ENCODE peak calls at places on chromosomes 6 and 20, in five cellular contexts. B is adrenal gland; E is choroid plexus epithelial cell; Q is CD4-positive, alpha-beta T cell; Z is WTC11. N is an unnamed sample.

GRCh38 chr6:166251196-166251595 is 57.0 kb downstream of the PRR18 start:
- DNase-seq in B (no peak), Q (no peak), E (no peak), Z (no peak), N (no peak)

GRCh38 chr6:133892444-133893323 is 3.8 kb downstream of the TCF21 start:
- DNase-seq in E (no peak), Z (peak; percentile 40), Q (no peak), B (no peak), N (peak; percentile 15)

GRCh38 chr20:31740208-31740607 is 1.1 kb downstream of the TPX2 start:
- DNase-seq in Q (no peak), B (no peak), E (peak; percentile 58), Z (no peak), N (peak; percentile 31)

GRCh38 chr6:53628354-53629119 is 37.0 kb downstream of the KLHL31 start:
- DNase-seq in Z (no peak), Q (no peak), B (no peak), E (no peak), N (no peak)

GRCh38 chr6:49151461-49151860 is 311.6 kb downstream of the MMUT start:
- DNase-seq in Q (no peak), Z (no peak), E (peak; percentile 53), B (no peak), N (no peak)

GRCh38 chr20:35187584-35188190 is 15.8 kb downstream of the PROCR start:
- DNase-seq in Z (no peak), Q (no peak), B (no peak), E (no peak), N (no peak)

GRCh38 chr6:24632573-24632972 is 13.4 kb downstream of the KIAA0319 start:
- DNase-seq in Z (no peak), B (no peak), E (no peak), Q (no peak), N (no peak)

GRCh38 chr20:17786221-17786718 is 86.5 kb downstream of the BANF2 start:
- DNase-seq in Z (no peak), B (no peak), E (peak; percentile 79), Q (no peak), N (no peak)

GRCh38 chr20:23179766-23180403 is 93.8 kb upstream of the CD93 start:
- DNase-seq in Q (no peak), E (peak; percentile 75), B (no peak), Z (no peak), N (no peak)

GRCh38 chr6:144659202-144659731 is 374.1 kb downstream of the UTRN start:
- DNase-seq in Q (no peak), B (peak; percentile 41), Z (peak; percentile 39), E (peak; percentile 94), N (no peak)

GRCh38 chr6:22141271-22141745 is 155.5 kb downstream of the PRL start:
- DNase-seq in Z (no peak), E (peak; percentile 20), Q (no peak), B (peak; percentile 53), N (no peak)

GRCh38 chr6:88741939-88742338 is 221.5 kb downstream of the RNGTT start:
- DNase-seq in Z (no peak), B (no peak), E (no peak), Q (no peak), N (no peak)

GRCh38 chr20:61753196-61753942 is 312.3 kb downstream of the TAF4 start:
- DNase-seq in B (no peak), Q (no peak), E (peak; percentile 70), Z (no peak), N (no peak)

GRCh38 chr6:3765415-3765814 is 13.9 kb upstream of the PXDC1 start:
- DNase-seq in Q (no peak), Z (no peak), B (no peak), E (no peak), N (no peak)

GRCh38 chr6:133184798-133185380 is 56.3 kb upstream of the EYA4 start:
- DNase-seq in E (peak; percentile 62), B (no peak), Z (no peak), Q (no peak), N (no peak)

GRCh38 chr20:40571625-40572024 is 117.4 kb downstream of the MAFB start:
- DNase-seq in B (peak; percentile 32), Z (no peak), E (no peak), Q (no peak), N (no peak)

GRCh38 chr6:137928286-137928685 is 61.2 kb downstream of the TNFAIP3 start:
- DNase-seq in E (no peak), Z (no peak), B (no peak), Q (no peak), N (no peak)

GRCh38 chr6:169445227-169445626 is 191.6 kb upstream of the THBS2 start:
- DNase-seq in Z (no peak), Q (no peak), B (no peak), E (no peak), N (no peak)

GRCh38 chr6:142333431-142333830 is 31.6 kb downstream of the ADGRG6 start:
- DNase-seq in Q (no peak), Z (no peak), E (no peak), B (no peak), N (no peak)

GRCh38 chr20:23440004-23440403 is 519 bp downstream of the CSTL1 start:
- DNase-seq in B (no peak), Z (no peak), E (no peak), Q (no peak), N (no peak)

GRCh38 chr6:151022492-151022891 is 157.0 kb downstream of the MTHFD1L start:
- DNase-seq in Z (no peak), Q (no peak), B (no peak), E (no peak), N (no peak)

GRCh38 chr6:84553527-84553926 is 210.9 kb downstream of the TBX18 start:
- DNase-seq in B (no peak), Q (no peak), Z (no peak), E (peak; percentile 62), N (no peak)

GRCh38 chr6:128118401-128118800 is 217.5 kb upstream of the THEMIS start:
- DNase-seq in E (peak; percentile 88), B (no peak), Q (no peak), Z (no peak), N (no peak)

GRCh38 chr6:47126647-47127339 is 84.7 kb upstream of the ADGRF1 start:
- DNase-seq in Z (no peak), E (peak; percentile 80), B (no peak), Q (no peak), N (no peak)

GRCh38 chr6:33075568-33076405 is at the start of gene HLA-DPB1:
- DNase-seq in Q (no peak), Z (no peak), B (no peak), E (peak; percentile 81), N (peak; percentile 88)

GRCh38 chr20:37537505-37537904 is 9.8 kb upstream of the BLCAP start:
- DNase-seq in E (no peak), Z (no peak), Q (no peak), B (no peak), N (no peak)

GRCh38 chr6:134830194-134830593 is 119.7 kb downstream of the ALDH8A1 start:
- DNase-seq in Z (no peak), E (peak; percentile 60), B (no peak), Q (no peak), N (no peak)

GRCh38 chr6:157099912-157100593 is 223.3 kb downstream of the TMEM242 start:
- DNase-seq in B (no peak), Q (peak; percentile 31), E (peak; percentile 37), Z (no peak), N (peak; percentile 63)

GRCh38 chr6:95519228-95520037 is 57.9 kb upstream of the MANEA start:
- DNase-seq in E (no peak), Q (no peak), B (no peak), Z (no peak), N (no peak)

GRCh38 chr6:118565317-118565960 is 17.3 kb downstream of the PLN start:
- DNase-seq in B (no peak), Z (no peak), E (peak; percentile 53), Q (no peak), N (peak; percentile 60)

GRCh38 chr6:90497411-90497810 is 89.5 kb downstream of the MAP3K7 start:
- DNase-seq in B (no peak), Q (no peak), E (no peak), Z (no peak), N (no peak)
- TF ChIP-seq CTCF in B (no peak), Q (no peak), E (no peak), Z (no peak), N (no peak)

DNA sequence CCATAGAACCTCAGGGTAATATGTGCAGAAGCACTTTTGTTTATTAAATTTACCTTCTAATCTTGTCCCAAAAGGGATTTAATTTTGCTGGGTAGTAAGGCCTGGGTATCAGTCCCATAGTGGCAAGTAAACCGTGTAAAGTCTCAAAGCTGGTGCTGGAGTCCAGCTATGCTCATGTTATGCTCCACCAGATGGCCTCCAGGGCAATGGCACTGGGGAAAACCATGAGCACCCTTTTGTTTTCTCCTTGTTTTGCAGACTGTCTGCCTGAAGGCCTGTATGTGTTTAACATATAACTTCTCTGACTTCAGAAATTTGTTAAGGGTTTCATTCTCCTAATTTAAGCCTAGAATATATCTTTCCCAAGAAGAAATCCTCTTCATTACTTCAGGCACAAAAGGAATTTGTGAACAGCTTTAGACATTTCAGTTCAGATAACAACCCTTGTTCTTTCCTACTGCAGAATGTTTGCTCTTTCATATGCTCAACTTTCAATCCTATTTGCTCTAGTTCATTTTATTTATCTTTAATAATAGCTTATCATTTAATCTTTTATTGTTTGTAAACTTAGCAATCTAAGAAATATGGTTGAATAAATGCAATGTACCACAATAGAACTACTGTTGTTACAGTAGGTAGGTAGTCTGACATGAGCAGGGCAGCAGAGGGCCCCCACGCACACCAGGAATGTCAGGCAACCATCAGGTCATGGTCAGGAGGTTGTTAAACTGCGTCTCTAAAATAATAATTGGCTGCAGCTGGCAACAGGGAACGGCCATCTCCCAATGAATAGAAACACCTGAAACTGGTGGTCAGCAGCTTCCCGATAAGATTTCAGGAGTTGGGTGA is 162.8 kb downstream of the TENT5A start:
- DNase-seq in Z (no peak), Q (no peak), B (no peak), E (peak; percentile 12), N (no peak)
- TF ChIP-seq CTCF in Z (no peak), Q (no peak), B (no peak), E (peak; percentile 19), N (no peak)

GRCh38 chr6:26592649-26593048 is 4.1 kb upstream of the ABT1 start:
- DNase-seq in B (no peak), Z (no peak), E (peak; percentile 41), Q (no peak), N (no peak)
- TF ChIP-seq CTCF in B (no peak), Z (no peak), E (peak; percentile 19), Q (no peak), N (peak; percentile 18)

GRCh38 chr6:163645560-163645959 is 231.0 kb downstream of the QKI start:
- DNase-seq in Q (no peak), E (peak; percentile 4), Z (no peak), B (no peak), N (peak; percentile 52)

GRCh38 chr6:163647624-163648023 is 233.1 kb downstream of the QKI start:
- DNase-seq in Q (no peak), E (no peak), Z (no peak), B (no peak), N (no peak)

GRCh38 chr6:163643866-163644265 is 229.3 kb downstream of the QKI start:
- DNase-seq in E (peak; percentile 45), B (no peak), Z (no peak), Q (no peak), N (no peak)

GRCh38 chr6:163648868-163649267 is 234.3 kb downstream of the QKI start:
- DNase-seq in Z (no peak), E (no peak), Q (no peak), B (no peak), N (no peak)

DNA sequence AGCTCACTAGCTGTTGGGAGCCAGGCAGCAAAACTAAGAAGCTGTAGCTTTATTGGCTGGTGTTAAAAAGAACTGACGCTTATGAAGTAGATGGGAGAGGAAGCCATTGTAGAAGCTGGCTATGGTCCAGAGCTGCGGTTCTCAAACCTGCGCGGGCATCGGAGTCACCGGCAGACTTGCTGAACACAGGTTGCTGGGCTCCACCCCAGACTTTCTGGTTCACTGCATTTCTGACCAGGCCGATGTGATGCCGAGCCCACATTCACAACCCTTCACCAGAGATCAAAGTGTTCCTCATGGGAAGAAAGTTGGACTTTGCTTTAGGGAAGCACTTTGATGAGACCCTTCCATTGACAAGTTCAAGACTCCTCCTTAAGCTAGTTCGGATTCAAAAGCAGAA is 231.6 kb downstream of the QKI start:
- DNase-seq in Z (no peak), Q (no peak), E (no peak), B (no peak), N (no peak)
- TF ChIP-seq CTCF in Z (no peak), Q (no peak), E (no peak), B (no peak), N (no peak)